ENCODE peak calls at places on chromosomes 5 and 9, in six cellular contexts. L is astrocyte, R is mammary epithelial cell, O is GM23248, B is fibroblast of lung, G is PC-9. C is an unnamed sample. For H3K4me1 and H3K79me2, the result is how much of the 10 kb centered on the place peaks cover.

GRCh38 chr5:98865690-98866089 is 63.1 kb downstream of the CHD1 start:
- DNase-seq in L (peak), R (no peak), O (no peak), B (peak), G (no peak), C (no peak)

GRCh38 chr9:26357803-26358339 is 534.7 kb downstream of the CAAP1 start:
- DNase-seq in L (no peak), R (no peak), O (no peak), B (no peak), G (no peak), C (no peak)

GRCh38 chr5:178241259-178241658 is 8.7 kb upstream of the PHYKPL start:
- DNase-seq in L (no peak), R (no peak), O (no peak), B (no peak), G (no peak), C (no peak)

GRCh38 chr5:57338068-57338848 is 144.4 kb downstream of the ACTBL2 start:
- DNase-seq in L (no peak), R (peak), O (peak), B (peak), G (peak), C (peak)

GRCh38 chr5:179836225-179837019 is 15.7 kb downstream of the SQSTM1 start:
- DNase-seq in L (peak), R (no peak), O (peak), B (peak), G (peak), C (no peak)

GRCh38 chr9:74817281-74818181 is 70.2 kb downstream of the TRPM6 start:
- DNase-seq in L (no peak), R (no peak), O (no peak), B (no peak), G (no peak), C (no peak)

GRCh38 chr5:22329683-22330082 is 523.5 kb downstream of the CDH12 start:
- DNase-seq in L (no peak), R (no peak), O (no peak), B (no peak), G (no peak), C (no peak)

GRCh38 chr5:160324885-160325284 is 12.5 kb upstream of the CCNJL start:
- DNase-seq in L (no peak), R (no peak), O (no peak), B (no peak), G (no peak), C (no peak)

GRCh38 chr5:33441241-33441844 is 578 bp downstream of the TARS1 start:
- DNase-seq in L (peak), R (no peak), O (peak), B (peak), G (no peak), C (peak)

GRCh38 chr5:63719147-63719546 is 243.1 kb downstream of the HTR1A start:
- DNase-seq in L (no peak), R (no peak), O (no peak), B (no peak), G (no peak), C (no peak)

GRCh38 chr5:172816887-172817418 is 17.1 kb upstream of the ERGIC1 start:
- DNase-seq in L (peak), R (peak), O (peak), B (peak), G (no peak), C (no peak)

GRCh38 chr5:146344155-146345118 is 5.8 kb downstream of the POU4F3 start:
- DNase-seq in L (no peak), R (no peak), O (no peak), B (no peak), G (no peak), C (no peak)

GRCh38 chr5:94983861-94984535 is 300.9 kb downstream of the MCTP1 start:
- DNase-seq in L (peak), R (peak), O (peak), B (peak), G (no peak), C (no peak)

GRCh38 chr5:112491257-112491656 is 72.2 kb upstream of the EPB41L4A start:
- DNase-seq in L (no peak), R (no peak), O (peak), B (no peak), G (no peak), C (peak)

GRCh38 chr9:94692601-94693000 is 33.9 kb upstream of the AOPEP start:
- DNase-seq in L (no peak), R (no peak), O (no peak), B (no peak), G (peak), C (no peak)

GRCh38 chr5:167652690-167653089 is 638.8 kb upstream of the WWC1 start:
- DNase-seq in L (peak), R (no peak), O (no peak), B (peak), G (no peak), C (no peak)

GRCh38 chr9:134323741-134324358 is 2.4 kb upstream of the RXRA start:
- DNase-seq in L (peak), R (peak), O (peak), B (peak), G (peak), C (no peak)

GRCh38 chr9:134324359-134325095 is 1.7 kb upstream of the RXRA start:
- DNase-seq in L (peak), R (no peak), O (no peak), B (peak), G (no peak), C (no peak)

GRCh38 chr9:134325813-134326753 is at the start of gene RXRA:
- DNase-seq in L (peak), R (peak), O (peak), B (peak), G (peak), C (peak)

GRCh38 chr9:134326754-134327526 is 685 bp downstream of the RXRA start:
- DNase-seq in L (no peak), R (peak), O (peak), B (peak), G (peak), C (no peak)

GRCh38 chr9:134325096-134325812 is 1.0 kb upstream of the RXRA start:
- DNase-seq in L (peak), R (peak), O (peak), B (peak), G (peak), C (no peak)
- H3K4me1 ChIP-seq in L (under half), R (half or more), O (under half), B (under half), G (under half), C (under half)

GRCh38 chr5:72141440-72142271 is 34.4 kb downstream of the MAP1B start:
- DNase-seq in L (peak), R (peak), O (peak), B (peak), G (peak), C (no peak)

GRCh38 chr5:72138943-72139467 is 31.7 kb downstream of the MAP1B start:
- DNase-seq in L (peak), R (peak), O (peak), B (peak), G (no peak), C (no peak)

GRCh38 chr5:72134226-72134625 is 27.0 kb downstream of the MAP1B start:
- DNase-seq in L (peak), R (no peak), O (peak), B (peak), G (no peak), C (no peak)

GRCh38 chr5:72140711-72141110 is 33.4 kb downstream of the MAP1B start:
- DNase-seq in L (no peak), R (peak), O (peak), B (no peak), G (no peak), C (no peak)

DNA sequence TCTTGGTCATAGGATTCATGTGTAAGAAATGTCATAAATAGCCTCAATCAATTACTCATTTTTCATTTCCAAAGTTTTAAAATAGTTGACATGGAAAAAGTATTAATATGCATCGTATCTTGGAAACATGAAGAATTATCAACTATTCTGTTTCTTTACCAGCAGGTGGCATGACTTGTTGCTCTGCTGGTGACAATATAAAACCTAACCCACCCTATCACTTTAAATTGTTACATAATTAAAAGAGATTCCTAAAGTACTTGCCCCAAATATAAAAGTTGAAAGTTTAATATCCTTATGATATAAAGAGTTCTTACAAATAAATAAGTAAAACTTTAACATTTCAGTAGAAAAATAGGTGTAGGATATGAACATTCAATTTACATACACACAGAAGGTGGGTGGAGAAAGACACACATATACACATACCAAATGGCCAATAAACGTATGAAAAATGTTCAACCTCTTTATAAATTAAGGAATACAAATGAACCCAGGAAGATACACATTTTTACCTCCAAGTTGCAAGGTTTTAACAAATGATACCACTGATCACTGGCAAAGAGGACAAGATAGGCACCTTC is 30.6 kb downstream of the MAP1B start:
- DNase-seq in L (no peak), R (no peak), O (peak), B (no peak), G (no peak), C (peak)
- H3K79me2 ChIP-seq in L (half or more), R (under half), O (half or more), B (under half), G (under half), C (under half)

GRCh38 chr9:112789493-112789892 is 38.9 kb downstream of the SNX30 start:
- DNase-seq in L (peak), R (no peak), O (peak), B (peak), G (no peak), C (no peak)

GRCh38 chr9:112790231-112790774 is 39.7 kb downstream of the SNX30 start:
- DNase-seq in L (peak), R (peak), O (peak), B (peak), G (no peak), C (no peak)

GRCh38 chr9:112786834-112787520 is 36.4 kb downstream of the SNX30 start:
- DNase-seq in L (no peak), R (no peak), O (no peak), B (no peak), G (no peak), C (no peak)

GRCh38 chr9:112785981-112786380 is 35.4 kb downstream of the SNX30 start:
- DNase-seq in L (no peak), R (no peak), O (no peak), B (no peak), G (no peak), C (no peak)

GRCh38 chr9:112787942-112788341 is 37.4 kb downstream of the SNX30 start:
- DNase-seq in L (no peak), R (no peak), O (no peak), B (no peak), G (no peak), C (no peak)
- H3K4me3 ChIP-seq in L (no peak), R (no peak), O (no peak), B (no peak), G (no peak), C (no peak)

GRCh38 chr5:143231973-143232812 is 171.3 kb downstream of the NR3C1 start:
- DNase-seq in L (no peak), R (no peak), O (no peak), B (no peak), G (no peak), C (no peak)
- H3K4me1 ChIP-seq in L (under half), R (under half), O (under half), B (under half), G (under half), C (under half)

DNA sequence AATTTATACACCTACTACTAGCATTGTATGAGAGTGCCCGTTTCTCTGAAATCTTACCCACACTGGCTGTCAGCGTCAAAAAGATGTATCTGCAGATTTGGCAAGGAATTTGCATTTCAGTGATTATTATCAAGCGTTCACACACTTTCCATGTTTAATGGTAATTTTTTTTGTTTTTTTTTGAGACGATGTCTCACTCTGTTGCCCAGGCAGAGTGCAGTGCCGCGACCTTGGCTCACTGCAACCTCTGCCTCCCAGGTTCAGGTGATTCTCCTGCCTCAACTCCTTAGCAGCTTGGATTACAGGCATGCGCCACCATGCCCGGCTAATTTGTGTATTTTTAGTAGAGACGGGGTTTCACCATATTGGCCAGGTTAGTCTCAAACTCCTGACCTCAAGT is 14.3 kb downstream of the ABL1 start:
- DNase-seq in L (no peak), R (no peak), O (no peak), B (no peak), G (no peak), C (no peak)
- H3K79me2 ChIP-seq in L (half or more), R (half or more), O (half or more), B (half or more), G (under half), C (under half)

DNA sequence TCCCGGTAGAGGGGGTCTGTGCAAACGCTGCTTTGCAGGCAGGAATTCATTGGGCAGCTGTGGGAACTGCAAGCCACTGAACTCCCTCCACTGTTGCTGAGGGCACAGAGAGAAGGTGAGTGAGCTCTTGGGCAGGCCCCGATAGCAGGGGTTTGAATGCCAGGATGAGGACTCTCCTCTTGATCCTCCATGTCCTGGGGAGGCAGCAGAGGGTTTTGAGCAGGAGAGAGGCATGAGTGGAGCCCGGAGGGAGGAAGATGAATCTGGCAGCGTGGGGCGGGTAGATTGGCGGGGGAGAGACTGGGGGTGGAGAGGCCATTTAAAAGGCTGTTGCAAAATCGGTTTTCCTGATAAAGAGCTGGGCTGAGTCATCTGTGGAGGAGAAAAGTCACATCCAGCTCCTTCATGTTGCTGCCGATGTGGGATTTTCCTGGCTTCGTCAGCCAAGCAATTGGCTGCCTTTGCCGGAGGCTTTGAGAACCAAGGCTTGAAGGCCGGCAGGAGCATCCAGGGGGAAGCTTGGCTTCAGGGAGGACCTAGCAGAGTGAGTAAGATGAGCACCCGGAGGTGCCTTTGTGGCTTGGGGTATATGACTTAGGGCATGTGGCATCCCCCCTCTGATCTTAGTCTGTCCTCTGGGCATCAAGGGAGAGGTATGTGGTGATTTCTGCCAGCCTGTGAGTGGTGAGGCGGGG is at the start of gene SYNPO:
- DNase-seq in L (peak), R (peak), O (peak), B (peak), G (peak), C (no peak)
- H3K4me3 ChIP-seq in L (peak), R (no peak), O (peak), B (peak), G (peak), C (no peak)

GRCh38 chr9:104682642-104683041 is 11.7 kb upstream of the OR13D1 start:
- DNase-seq in L (peak), R (peak), O (peak), B (peak), G (no peak), C (peak)

DNA sequence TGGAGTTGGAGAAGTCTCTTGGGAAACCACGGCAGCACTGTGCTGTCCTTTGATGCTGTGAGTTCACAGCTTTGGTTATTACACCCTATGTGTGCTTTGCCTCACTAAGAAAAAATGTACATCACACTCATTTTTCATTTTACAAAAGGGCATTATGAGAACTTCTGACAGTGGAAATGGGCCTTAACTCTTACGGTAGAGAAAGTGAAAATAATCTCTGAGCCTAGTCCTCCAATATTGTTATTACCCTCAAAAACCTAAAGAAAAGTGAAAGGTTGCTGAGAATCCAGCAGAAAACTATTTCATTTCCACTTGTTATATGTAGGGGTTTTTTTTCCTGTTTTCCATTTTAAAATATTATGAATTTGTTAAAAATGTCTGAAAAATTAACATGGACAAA is 8.2 kb upstream of the OR13D1 start:
- DNase-seq in L (no peak), R (no peak), O (peak), B (no peak), G (no peak), C (no peak)
- H3K4me1 ChIP-seq in L (under half), R (under half), O (under half), B (under half), G (under half), C (under half)

C was measured in OCI-LY7.